ENCODE peak calls at places on chromosomes 3 and 15, in seven cellular contexts. P is stimulated activated effector memory CD8-positive, alpha-beta T cell treated with anti-CD3 and anti-CD28 coated beads, Interleukin-12 subunit alpha, Interleukin-12 subunit beta, amount 100 ng/mL, for 72 hours; E is psoas muscle; F is heart left ventricle; N is retina; X is NCI-H1694 treated with DMSO at 0.1 percent for 48 hours; W is lower lobe of right lung. T is an unnamed sample.

GRCh38 chr3:78163379-78163778 is 1123.5 kb downstream of the ROBO2 start:
- DNase-seq in N (no peak), P (no peak), E (no peak), W (no peak), X (no peak), F (no peak), T (no peak)

GRCh38 chr15:100461049-100461448 is 67.7 kb downstream of the CERS3 start:
- DNase-seq in W (no peak), P (no peak), E (no peak), X (no peak), F (no peak), N (no peak), T (no peak)

GRCh38 chr3:42308651-42309050 is 42.7 kb upstream of the CCK start:
- DNase-seq in N (no peak), W (no peak), X (no peak), F (no peak), E (no peak), P (no peak), T (no peak)

GRCh38 chr3:25448750-25449684 is 21.0 kb downstream of the RARB start:
- DNase-seq in E (peak), X (peak), N (peak), F (peak), P (no peak), W (peak), T (peak)

GRCh38 chr3:197302696-197303341 is 4.4 kb upstream of the DLG1 start:
- DNase-seq in P (no peak), W (no peak), F (no peak), X (no peak), N (no peak), E (no peak), T (no peak)

GRCh38 chr3:42130329-42131070 is 39.3 kb downstream of the TRAK1 start:
- DNase-seq in E (no peak), F (no peak), X (no peak), W (no peak), P (no peak), N (no peak), T (no peak)

GRCh38 chr15:59274126-59274970 is 67.7 kb downstream of the LDHAL6B start:
- DNase-seq in F (no peak), P (no peak), X (no peak), W (no peak), E (no peak), N (no peak), T (no peak)

GRCh38 chr15:95995375-95996168 is 334.9 kb upstream of the NR2F2 start:
- DNase-seq in X (no peak), P (no peak), F (no peak), N (no peak), W (no peak), E (no peak), T (no peak)

GRCh38 chr15:39156636-39157255 is 424.1 kb upstream of the THBS1 start:
- DNase-seq in X (no peak), F (peak), N (no peak), W (no peak), E (peak), P (no peak), T (no peak)

GRCh38 chr3:98521897-98522537 is 685 bp downstream of the CLDND1 start:
- DNase-seq in W (peak), F (peak), N (no peak), E (peak), P (peak), X (no peak), T (peak)

GRCh38 chr3:28212681-28213080 is 28.7 kb upstream of the CMC1 start:
- DNase-seq in F (no peak), P (no peak), N (no peak), E (no peak), X (no peak), W (no peak), T (no peak)